ENCODE peak calls at places on chromosomes 2 and 18, in ten cellular contexts. R, Y, Q, S, V, P, A, X, D and I are unnamed samples.

GRCh38 chr2:198054299-198054698 is 249.9 kb downstream of the PLCL1 start:
- DNase-seq in R (no peak), Y (no peak), Q (peak; percentile 53), S (peak; percentile 22), V (peak; percentile 34), P (no peak), A (no peak), X (no peak), D (no peak), I (peak; percentile 24)

GRCh38 chr2:62857139-62857931 is 151.8 kb downstream of the EHBP1 start:
- DNase-seq in R (no peak), Y (no peak), Q (no peak), S (no peak), V (no peak), P (no peak), A (no peak), X (no peak), D (no peak), I (no peak)

GRCh38 chr2:25316101-25316500 is 25.6 kb downstream of the DNMT3A start:
- DNase-seq in R (no peak), Y (peak; percentile 82), Q (no peak), S (no peak), V (no peak), P (peak; percentile 46), A (no peak), X (no peak), D (no peak), I (no peak)

GRCh38 chr2:41846962-41847361 is 200.9 kb upstream of the PKDCC start:
- DNase-seq in R (no peak), Y (no peak), Q (no peak), S (no peak), V (no peak), P (no peak), A (no peak), X (no peak), D (no peak), I (no peak)

GRCh38 chr18:812123-812672 is at the start of gene YES1:
- DNase-seq in R (peak; percentile 77), Y (peak; percentile 82), Q (peak; percentile 93), S (peak; percentile 78), V (peak; percentile 79), P (peak; percentile 83), A (peak; percentile 96), X (peak; percentile 89), D (peak; percentile 85), I (peak; percentile 66)

GRCh38 chr18:23588836-23589560 is 2.7 kb upstream of the NPC1 start:
- DNase-seq in R (no peak), Y (no peak), Q (peak; percentile 58), S (no peak), V (no peak), P (no peak), A (no peak), X (no peak), D (no peak), I (no peak)

GRCh38 chr2:157348291-157348921 is 22.8 kb upstream of the ERMN start:
- DNase-seq in R (no peak), Y (no peak), Q (no peak), S (no peak), V (no peak), P (no peak), A (no peak), X (no peak), D (no peak), I (no peak)

GRCh38 chr2:8564475-8564874 is 117.4 kb upstream of the ID2 start:
- DNase-seq in R (no peak), Y (no peak), Q (no peak), S (no peak), V (no peak), P (no peak), A (no peak), X (no peak), D (peak; percentile 24), I (no peak)

GRCh38 chr2:71597749-71598148 is 144.4 kb downstream of the DYSF start:
- DNase-seq in R (no peak), Y (no peak), Q (no peak), S (no peak), V (no peak), P (no peak), A (no peak), X (no peak), D (no peak), I (no peak)

GRCh38 chr2:129849559-129850160 is 129.8 kb upstream of the RAB6C start:
- DNase-seq in R (no peak), Y (no peak), Q (peak; percentile 72), S (no peak), V (no peak), P (no peak), A (no peak), X (peak; percentile 36), D (no peak), I (no peak)

GRCh38 chr18:22668496-22668895 is 250.8 kb upstream of the CTAGE1 start:
- DNase-seq in R (no peak), Y (no peak), Q (no peak), S (no peak), V (no peak), P (no peak), A (no peak), X (no peak), D (no peak), I (no peak)

DNA sequence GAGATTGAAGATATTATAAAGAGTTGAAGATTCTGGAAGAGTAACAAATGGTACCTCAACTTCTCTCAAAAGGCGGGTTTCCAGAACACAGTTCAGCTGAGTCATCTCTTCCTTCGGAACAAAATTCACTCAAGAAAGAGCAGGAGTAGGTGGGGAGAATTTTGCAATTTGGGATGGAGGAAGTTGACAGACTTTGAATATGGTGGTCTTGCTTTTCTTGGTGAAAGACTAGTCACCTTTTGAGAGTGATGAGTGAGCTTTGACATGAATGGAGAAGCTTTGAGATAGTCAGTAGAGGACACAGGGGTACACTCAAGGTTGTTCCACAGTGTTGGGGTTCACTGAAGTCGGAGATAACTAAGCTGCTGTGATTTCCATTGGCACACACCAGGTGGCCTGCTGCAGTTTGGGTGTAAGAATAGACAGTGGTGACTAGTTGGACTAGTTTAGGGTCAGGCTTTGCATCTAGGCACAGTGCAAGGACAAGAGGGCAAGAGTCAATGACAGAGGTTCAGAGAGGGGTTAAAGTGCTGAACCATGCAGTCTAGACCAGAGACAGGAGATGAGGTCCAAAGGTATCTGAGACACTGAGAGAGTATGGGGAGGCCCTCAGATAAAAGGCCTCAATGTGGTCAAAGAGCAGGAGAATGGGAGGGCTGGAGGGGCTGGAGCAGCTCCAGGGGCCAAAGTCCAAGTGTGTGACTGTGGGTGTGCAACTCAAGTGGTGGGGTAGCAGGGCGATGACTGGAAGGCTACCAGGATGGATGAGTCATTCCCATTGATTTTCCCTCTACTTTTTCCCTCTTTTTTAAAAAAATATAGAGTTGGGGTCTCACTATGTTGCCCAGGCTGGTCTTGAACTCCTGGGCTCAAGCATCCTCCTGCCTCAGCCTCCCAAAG is 7.7 kb downstream of the CCL20 start:
- DNase-seq in R (no peak), Y (no peak), Q (no peak), S (no peak), V (peak; percentile 49), P (no peak), A (no peak), X (no peak), D (no peak), I (no peak)
- TF ChIP-seq CTCF in R (no peak), Y (no peak), Q (no peak), S (no peak), V (no peak), P (no peak), A (no peak), X (no peak), D (no peak), I (no peak)

DNA sequence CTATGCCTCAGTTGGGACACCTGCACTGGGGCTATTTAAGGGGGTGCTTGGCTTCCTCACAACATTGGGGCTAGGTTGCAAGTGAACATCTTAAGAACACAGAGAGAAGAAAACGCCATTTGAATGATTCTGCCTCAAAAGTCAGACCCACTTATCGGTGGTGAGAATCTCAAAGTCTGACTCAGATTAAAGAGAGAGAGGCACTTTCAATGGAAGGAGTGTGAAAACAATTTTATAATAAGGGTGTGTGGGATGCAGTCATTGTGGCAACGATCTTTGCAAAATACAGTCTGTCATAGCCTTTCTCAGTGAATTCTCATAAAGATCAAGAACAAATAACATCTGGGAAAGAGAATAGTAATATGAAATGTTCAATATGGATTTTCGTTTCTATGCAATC is 41.8 kb downstream of the CCDC102B start:
- DNase-seq in R (no peak), Y (no peak), Q (no peak), S (no peak), V (no peak), P (no peak), A (no peak), X (no peak), D (no peak), I (no peak)
- H3K27ac ChIP-seq in R (no peak overlapping the region), Y (no peak overlapping the region), Q (no peak overlapping the region), S (no peak overlapping the region), V (no peak overlapping the region), P (no peak overlapping the region), A (no peak overlapping the region), X (no peak overlapping the region), D (no peak overlapping the region), I (no peak overlapping the region)

DNA sequence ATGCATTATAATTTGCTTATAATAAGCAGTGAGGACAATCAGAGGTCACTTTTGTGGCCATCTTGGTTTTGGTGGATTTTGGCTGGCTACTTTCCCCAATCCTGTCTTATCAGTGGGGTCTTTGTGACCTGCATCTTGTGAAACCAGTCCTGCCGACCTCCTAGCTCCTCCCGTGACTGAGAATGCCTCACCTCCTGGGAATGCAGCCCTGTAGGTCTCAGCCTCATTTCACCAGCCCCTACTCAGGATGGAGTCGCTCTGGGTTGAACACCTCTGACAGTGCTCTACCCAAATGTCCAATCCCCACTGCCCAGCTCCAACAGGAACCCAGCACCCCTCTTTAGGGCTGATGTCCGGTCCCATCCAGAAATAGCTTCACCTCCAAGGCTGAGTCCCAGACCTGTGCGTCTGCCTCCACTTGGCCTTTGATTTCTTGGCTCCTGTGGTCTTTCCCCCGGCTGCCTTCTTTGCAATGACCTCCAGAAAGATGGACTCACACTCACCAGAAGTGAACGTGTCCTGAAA is 31.3 kb upstream of the PXDN start:
- DNase-seq in R (no peak), Y (peak; percentile 1), Q (no peak), S (no peak), V (peak; percentile 8), P (no peak), A (no peak), X (no peak), D (peak; percentile 53), I (no peak)
- TF ChIP-seq CTCF in R (no peak), Y (no peak), Q (no peak), S (no peak), V (no peak), P (no peak), A (no peak), X (no peak), D (no peak), I (no peak)

DNA sequence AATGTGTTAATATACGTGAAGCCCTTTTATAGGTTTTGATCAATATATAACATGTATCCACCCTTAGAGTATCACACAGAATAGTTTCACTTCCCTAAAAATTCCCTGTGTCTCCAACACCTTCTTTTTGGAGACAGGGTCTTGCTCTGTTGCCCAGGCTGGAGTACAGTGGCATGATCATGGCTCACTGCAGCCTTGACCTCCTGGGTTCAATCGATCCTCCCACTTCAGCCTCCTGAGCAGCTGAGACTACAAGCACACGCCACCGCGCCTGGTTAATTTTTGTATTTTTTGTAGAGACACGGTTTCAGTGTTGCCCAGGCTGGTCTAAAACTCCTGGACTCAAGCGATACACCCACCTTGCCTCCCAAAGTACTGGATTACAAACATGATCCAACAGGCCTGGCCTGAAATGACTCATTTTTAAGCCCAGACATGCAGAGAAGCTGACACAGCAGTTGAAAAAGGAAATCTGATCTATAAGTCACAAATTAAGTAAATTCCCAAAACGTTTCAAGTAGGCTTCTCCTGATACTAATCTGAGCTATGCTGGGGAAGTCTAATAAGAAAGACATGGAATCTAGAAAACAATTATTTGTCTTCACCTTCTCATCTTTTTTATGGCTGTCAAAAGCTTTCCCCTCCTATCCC is 2.9 kb downstream of the DUSP11 start:
- DNase-seq in R (no peak), Y (no peak), Q (no peak), S (no peak), V (no peak), P (no peak), A (no peak), X (peak; percentile 79), D (no peak), I (no peak)
- H3K27ac ChIP-seq in R (no peak overlapping the region), Y (no peak overlapping the region), Q (no peak overlapping the region), S (no peak overlapping the region), V (no peak overlapping the region), P (no peak overlapping the region), A (no peak overlapping the region), X (peak overlapping the region; percentile 92), D (no peak overlapping the region), I (no peak overlapping the region)